ENCODE peak calls at places on chromosomes 16 and 17, in four cellular contexts. Y, Q, K and B are unnamed samples. For H4K20me1, H3K4me1 and H3K79me2, the result is how much of the 10 kb centered on the place peaks cover.

GRCh38 chr17:30942311-30943079 is 20.8 kb downstream of the ADAP2 start:
- DNase-seq in K (no peak), Y (no peak), Q (no peak), B (no peak)

GRCh38 chr17:50779747-50780363 is 12.5 kb upstream of the ANKRD40CL start:
- DNase-seq in K (no peak), Q (no peak), Y (no peak), B (peak)

GRCh38 chr16:56332464-56333079 is 92.8 kb downstream of the AMFR start:
- DNase-seq in Q (peak), K (peak), Y (no peak), B (peak)

GRCh38 chr16:22240023-22240697 is 34.1 kb downstream of the EEF2K start:
- DNase-seq in K (no peak), Q (no peak), Y (no peak), B (no peak)

GRCh38 chr16:13453938-13454553 is 465.9 kb upstream of the ERCC4 start:
- DNase-seq in Q (peak), K (peak), Y (peak), B (peak)

GRCh38 chr16:27355610-27356009 is 41.8 kb downstream of the IL4R start:
- DNase-seq in Y (no peak), Q (no peak), K (peak), B (peak)

GRCh38 chr17:62627904-62628603 is 584 bp downstream of the MRC2 start:
- DNase-seq in Q (peak), Y (no peak), K (peak), B (no peak)

GRCh38 chr16:85031451-85031850 is 3.9 kb downstream of the KIAA0513 start:
- DNase-seq in K (no peak), Y (no peak), Q (no peak), B (no peak)

GRCh38 chr17:51765558-51766145 is 392.9 kb downstream of the CA10 start:
- DNase-seq in Y (no peak), Q (no peak), K (no peak), B (no peak)

GRCh38 chr16:57807968-57808528 is 5.8 kb upstream of the KIFC3 start:
- DNase-seq in Y (no peak), K (peak), Q (peak), B (peak)

GRCh38 chr17:50301891-50302584 is 27.8 kb downstream of the TMEM92 start:
- DNase-seq in K (no peak), Y (no peak), Q (no peak), B (no peak)

GRCh38 chr17:50953518-50953830 is 87.3 kb upstream of the TOB1 start:
- DNase-seq in K (no peak), Q (no peak), Y (no peak), B (no peak)

GRCh38 chr16:69243479-69243878 is 56.5 kb downstream of the SNTB2 start:
- DNase-seq in Y (no peak), Q (no peak), K (no peak), B (no peak)

GRCh38 chr17:70366421-70366820 is 197.1 kb downstream of the KCNJ2 start:
- DNase-seq in K (no peak), Q (no peak), Y (no peak), B (no peak)

GRCh38 chr16:63442246-63442645 is 1406.0 kb upstream of the CDH8 start:
- DNase-seq in Y (no peak), Q (no peak), K (no peak), B (no peak)

GRCh38 chr16:75264531-75264998 is 13.1 kb upstream of the BCAR1 start:
- DNase-seq in Q (no peak), Y (no peak), K (no peak), B (no peak)

GRCh38 chr17:76943781-76944213 is 75.6 kb downstream of the MGAT5B start:
- DNase-seq in K (no peak), Y (no peak), Q (no peak), B (no peak)

GRCh38 chr17:34721326-34721725 is 141.9 kb downstream of the TMEM132E start:
- DNase-seq in Q (peak), K (no peak), Y (no peak), B (no peak)

DNA sequence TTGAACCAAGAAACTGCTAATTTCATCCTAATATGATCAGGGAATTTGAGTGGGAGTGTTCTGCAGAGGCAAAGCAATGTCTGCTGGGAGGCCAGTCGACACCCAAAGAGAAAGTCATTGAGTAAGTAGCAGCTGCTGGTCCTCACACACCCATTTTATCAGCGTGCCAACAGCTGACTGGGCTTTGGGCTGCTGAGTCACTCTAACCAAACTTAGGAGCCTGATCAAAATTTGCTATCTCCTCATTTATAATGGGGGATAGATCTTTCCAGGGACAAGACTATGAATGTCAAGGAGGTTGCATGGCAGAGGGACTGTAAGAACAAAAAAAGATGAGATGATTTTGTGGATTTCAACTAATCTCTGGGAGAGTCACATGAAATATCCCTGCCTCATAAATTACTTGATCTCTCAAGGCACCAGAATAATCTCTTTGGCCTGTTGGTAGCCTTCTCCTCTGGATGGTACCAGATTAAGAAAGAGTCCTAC is 32.9 kb downstream of the CPSF4L start:
- DNase-seq in Y (peak), Q (peak), K (no peak), B (peak)
- H4K20me1 ChIP-seq in Y (under half), Q (under half), K (under half), B (under half)

GRCh38 chr16:1959269-1960039 is at the start of gene NDUFB10:
- DNase-seq in Q (peak), Y (no peak), K (peak), B (peak)

GRCh38 chr16:1964046-1964505 is 550 bp downstream of the RPS2 start:
- DNase-seq in K (peak), Q (peak), Y (no peak), B (no peak)

GRCh38 chr16:1958715-1959268 is 546 bp upstream of the NDUFB10 start:
- DNase-seq in K (no peak), Y (no peak), Q (no peak), B (no peak)

GRCh38 chr16:1961651-1962067 is 2.3 kb downstream of the NDUFB10 start:
- DNase-seq in Q (no peak), K (no peak), Y (no peak), B (peak)

DNA sequence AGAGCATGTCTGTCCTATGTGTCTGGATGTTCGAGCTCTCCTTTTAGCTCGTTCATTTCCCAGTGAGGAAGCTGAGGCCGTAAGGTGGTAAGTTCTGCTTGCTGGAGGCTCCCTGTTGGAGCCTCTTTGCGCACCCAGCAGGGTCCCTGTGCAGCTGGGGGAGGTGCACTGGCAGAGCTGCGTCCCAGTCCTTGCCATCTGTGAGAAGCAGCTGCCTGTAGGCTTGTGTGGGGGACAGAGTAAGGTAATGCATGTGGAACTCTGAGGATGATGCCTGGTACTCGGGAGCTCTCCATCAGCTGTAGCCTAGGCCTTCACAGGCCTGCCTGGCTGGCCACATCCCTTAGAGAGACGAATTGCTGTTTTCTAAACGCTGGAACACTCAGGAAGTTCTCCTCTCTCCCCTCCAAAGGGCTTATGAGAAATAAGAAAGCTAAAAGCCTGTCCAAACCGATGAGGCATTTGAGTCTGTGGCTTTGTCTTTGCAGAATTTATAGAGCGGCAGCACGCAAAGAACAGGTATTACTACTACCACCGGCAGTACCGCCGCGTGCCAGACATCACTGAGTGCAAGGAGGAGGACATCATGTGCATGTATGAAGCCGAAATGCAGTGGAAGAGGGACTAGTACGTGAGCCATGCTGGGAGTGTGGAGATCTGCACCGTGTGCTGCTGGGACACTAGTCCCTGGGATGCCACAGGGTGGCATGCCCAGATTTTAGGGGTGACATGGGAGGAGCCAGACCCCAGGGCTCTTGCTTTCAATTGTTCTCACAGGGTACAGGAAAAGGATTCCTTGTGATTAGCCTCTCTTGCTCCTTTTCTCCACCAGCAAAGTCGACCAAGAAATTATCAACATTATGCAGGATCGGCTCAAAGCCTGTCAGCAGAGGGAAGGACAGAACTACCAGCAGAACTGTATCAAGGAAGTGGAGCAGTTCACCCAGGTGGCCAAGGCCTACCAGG is 1.6 kb downstream of the NDUFB10 start:
- DNase-seq in Y (no peak), K (peak), Q (peak), B (peak)
- H3K4me1 ChIP-seq in Y (under half), K (under half), Q (under half), B (under half)

DNA sequence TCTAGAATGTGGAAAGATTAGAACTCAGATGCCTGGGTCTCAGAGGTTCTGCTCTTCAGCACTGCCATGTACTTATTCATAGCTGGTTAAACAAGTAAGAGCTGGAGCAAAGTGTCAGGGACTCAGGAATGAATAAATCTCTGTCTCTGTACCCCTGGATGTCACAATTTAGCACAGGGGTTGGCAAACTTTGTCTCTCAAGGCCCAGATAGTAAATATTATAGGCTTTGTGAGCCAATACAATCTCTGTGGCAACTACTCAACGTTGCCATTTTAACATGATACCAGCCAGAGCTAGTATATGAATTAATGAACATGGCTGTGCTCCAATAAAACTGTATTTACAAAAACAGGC is 220.3 kb upstream of the MON1B start:
- DNase-seq in K (no peak), Q (no peak), Y (no peak), B (no peak)
- H3K79me2 ChIP-seq in K (under half), Q (under half), Y (under half), B (under half)

GRCh38 chr16:10937068-10937859 is 5.0 kb downstream of the DEXI start:
- DNase-seq in Q (no peak), Y (no peak), K (no peak), B (no peak)
- H4K20me1 ChIP-seq in Q (under half), Y (under half), K (half or more), B (under half)

DNA sequence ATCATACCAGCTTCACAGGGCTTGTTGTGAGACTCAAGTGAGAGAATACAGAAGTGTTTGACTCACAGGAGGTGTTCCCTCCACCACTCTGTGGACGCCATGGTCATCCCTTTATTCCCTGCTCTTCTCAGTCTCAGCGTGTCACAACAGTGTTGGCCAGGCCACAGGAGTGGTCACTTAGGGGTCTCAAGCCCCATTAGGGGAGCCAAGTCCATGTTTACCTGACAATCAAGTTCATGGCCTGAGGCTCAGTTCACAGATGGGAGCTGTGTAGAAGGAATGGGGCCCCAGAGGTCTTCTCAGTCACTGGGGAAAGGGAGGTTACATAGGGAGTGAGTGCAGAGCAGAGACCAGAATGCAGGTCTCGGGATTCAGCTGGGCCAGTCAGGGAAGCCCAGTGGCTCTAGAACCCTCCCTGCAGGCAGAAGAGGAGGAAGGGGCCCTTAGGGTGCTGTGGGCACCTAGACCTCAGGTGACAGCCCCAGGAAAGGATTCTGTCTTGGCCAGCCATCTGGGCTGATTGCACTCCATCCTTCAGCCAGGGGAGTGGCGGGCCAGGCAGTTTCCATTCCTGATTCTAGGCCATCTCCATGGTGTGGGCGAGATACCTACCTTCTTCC is 9.5 kb upstream of the CENPT start:
- DNase-seq in Q (no peak), K (no peak), Y (no peak), B (no peak)
- H3K4me1 ChIP-seq in Q (under half), K (under half), Y (under half), B (under half)

DNA sequence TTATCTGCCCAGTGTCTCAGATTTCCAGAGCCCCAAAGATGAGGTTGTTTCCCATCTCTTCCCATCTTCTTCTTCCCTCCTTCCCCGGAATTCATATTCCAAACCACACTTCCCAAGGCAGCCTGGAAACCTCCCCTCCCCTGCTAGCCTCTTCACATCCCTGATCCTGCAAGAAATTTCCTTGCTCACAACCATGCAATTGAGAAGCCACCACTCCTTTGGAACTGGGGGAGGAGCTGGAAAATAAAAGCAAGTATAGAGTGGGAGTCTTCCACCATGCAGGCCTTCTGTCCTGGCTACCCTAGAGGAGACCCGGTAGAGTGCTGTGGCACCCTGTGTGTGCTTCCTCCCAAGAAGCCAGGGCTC is 15.5 kb upstream of the HOXB2 start:
- DNase-seq in K (no peak), Y (no peak), Q (no peak), B (no peak)
- H3K79me2 ChIP-seq in K (under half), Y (under half), Q (under half), B (under half)

DNA sequence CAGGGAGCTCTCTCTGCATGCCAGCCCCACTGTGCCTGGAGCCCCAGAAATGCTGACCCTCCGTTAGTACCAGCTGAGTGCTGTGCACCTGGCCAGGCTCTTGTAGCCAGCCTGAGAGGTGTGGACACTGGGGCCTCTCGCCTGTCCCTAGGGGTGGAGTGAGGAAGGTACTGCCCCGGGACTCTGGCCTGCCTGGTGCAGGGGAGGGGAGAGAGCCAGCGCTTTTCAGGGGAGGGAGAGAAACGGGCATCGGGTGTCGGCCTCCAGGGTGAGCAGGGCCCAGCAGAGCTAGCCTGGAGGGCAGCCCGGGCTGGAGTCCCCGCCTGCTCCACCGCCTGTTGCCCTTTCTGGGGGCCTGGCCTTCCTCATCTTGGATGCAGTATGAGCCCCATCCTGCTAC is 13.1 kb downstream of the MAP2K3 start:
- DNase-seq in Q (no peak), Y (no peak), K (peak), B (no peak)
- H4K20me1 ChIP-seq in Q (under half), Y (under half), K (under half), B (under half)

DNA sequence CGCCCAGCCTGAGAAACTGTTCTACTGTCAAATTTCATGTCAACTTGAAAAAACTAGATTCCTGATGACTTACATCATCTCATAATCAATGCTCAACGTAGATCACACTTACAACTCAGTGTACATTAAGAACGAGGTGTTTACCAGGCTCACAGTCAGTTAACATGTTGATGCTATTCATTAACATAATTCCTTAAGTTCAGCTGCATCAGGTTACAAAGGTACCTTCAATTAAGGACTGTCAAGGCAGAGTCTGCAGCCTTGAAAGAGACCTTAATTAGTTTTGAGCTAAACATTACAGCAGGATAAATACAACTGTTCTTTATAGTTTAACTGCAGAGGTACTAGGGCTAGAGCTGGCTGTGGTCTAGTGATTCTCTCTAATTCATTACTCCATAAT is 1.9 kb downstream of the GNA13 start:
- DNase-seq in Y (no peak), Q (no peak), K (no peak), B (peak)
- H3K4me1 ChIP-seq in Y (under half), Q (under half), K (under half), B (half or more)

GRCh38 chr17:45063198-45063597 is 2.1 kb downstream of the NMT1 start:
- DNase-seq in K (no peak), Q (no peak), Y (no peak), B (no peak)

GRCh38 chr17:45060824-45061605 is at the start of gene NMT1:
- DNase-seq in K (peak), Q (peak), Y (peak), B (peak)

GRCh38 chr17:45060382-45060823 is 714 bp upstream of the NMT1 start:
- DNase-seq in Q (no peak), K (no peak), Y (no peak), B (peak)

DNA sequence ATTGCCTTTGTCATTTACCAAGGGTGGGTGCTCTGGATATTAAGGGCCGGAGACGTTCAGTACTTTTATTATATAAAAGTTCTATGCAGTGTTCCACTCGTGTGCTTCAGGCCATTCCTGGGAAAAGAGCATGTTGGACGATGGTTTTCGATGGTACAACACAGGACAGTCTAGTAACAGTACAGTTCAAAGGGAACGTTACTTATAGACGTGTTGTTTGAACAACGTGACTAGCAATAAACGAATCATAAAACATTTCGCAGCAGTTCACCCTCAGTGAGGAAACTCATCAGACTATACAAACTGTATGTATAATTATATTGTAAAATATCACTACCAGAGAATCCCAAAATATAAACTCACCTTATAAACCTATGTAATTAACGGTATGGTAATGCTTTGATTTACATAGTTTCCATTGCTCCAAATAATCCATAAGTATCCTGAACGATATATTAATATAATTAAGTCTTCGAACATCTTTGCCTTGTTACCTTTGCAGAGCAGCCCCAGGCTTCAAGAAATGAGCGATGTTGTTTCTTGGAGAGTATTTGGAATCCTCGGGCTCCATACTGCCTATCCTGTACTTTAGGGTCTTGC is 589 bp downstream of the NMT1 start:
- DNase-seq in Y (no peak), Q (no peak), K (no peak), B (no peak)
- H3K79me2 ChIP-seq in Y (half or more), Q (half or more), K (half or more), B (half or more)